ENCODE peak calls at places on chromosomes 13 and 19, in seven cellular contexts. One of them, this sample, is unnamed.

GRCh38 chr19:1449467-1450442 is at the start of gene APC2:
- DNase-seq in psoas muscle: no peak
- DNase-seq in CD8-positive, alpha-beta T cell: no peak
- DNase-seq in tibial artery: no peak
- DNase-seq in ovary: no peak
- DNase-seq in esophagus squamous epithelium: no peak
- DNase-seq in PC-3: no peak
- DNase-seq in this sample: no peak

GRCh38 chr13:30037766-30038165 is 187.3 kb upstream of the UBL3 start:
- DNase-seq in ovary: no peak
- DNase-seq in PC-3: no peak
- DNase-seq in esophagus squamous epithelium: no peak
- DNase-seq in psoas muscle: no peak
- DNase-seq in CD8-positive, alpha-beta T cell: no peak
- DNase-seq in tibial artery: no peak
- DNase-seq in this sample: no peak

GRCh38 chr13:28659611-28659970 is 661 bp downstream of the POMP start:
- DNase-seq in tibial artery: no peak
- DNase-seq in esophagus squamous epithelium: no peak
- DNase-seq in ovary: no peak
- DNase-seq in PC-3: peak; percentile 30
- DNase-seq in CD8-positive, alpha-beta T cell: no peak
- DNase-seq in psoas muscle: no peak
- DNase-seq in this sample: no peak

GRCh38 chr13:95256086-95256485 is 45.2 kb downstream of the ABCC4 start:
- DNase-seq in ovary: no peak
- DNase-seq in CD8-positive, alpha-beta T cell: no peak
- DNase-seq in esophagus squamous epithelium: no peak
- DNase-seq in psoas muscle: no peak
- DNase-seq in PC-3: peak; percentile 94
- DNase-seq in tibial artery: no peak
- DNase-seq in this sample: no peak

GRCh38 chr13:105616313-105617075 is 919.0 kb downstream of the EFNB2 start:
- DNase-seq in ovary: no peak
- DNase-seq in CD8-positive, alpha-beta T cell: no peak
- DNase-seq in psoas muscle: no peak
- DNase-seq in tibial artery: no peak
- DNase-seq in PC-3: peak; percentile 26
- DNase-seq in esophagus squamous epithelium: no peak
- DNase-seq in this sample: no peak

GRCh38 chr13:99666146-99666805 is 165.0 kb downstream of the TM9SF2 start:
- DNase-seq in esophagus squamous epithelium: no peak
- DNase-seq in ovary: no peak
- DNase-seq in PC-3: no peak
- DNase-seq in CD8-positive, alpha-beta T cell: no peak
- DNase-seq in tibial artery: no peak
- DNase-seq in psoas muscle: no peak
- DNase-seq in this sample: no peak

GRCh38 chr13:23460921-23461320 is 27.4 kb upstream of the SACS start:
- DNase-seq in ovary: no peak
- DNase-seq in tibial artery: no peak
- DNase-seq in PC-3: no peak
- DNase-seq in psoas muscle: no peak
- DNase-seq in CD8-positive, alpha-beta T cell: no peak
- DNase-seq in esophagus squamous epithelium: no peak
- DNase-seq in this sample: no peak

GRCh38 chr13:41780736-41781708 is 179.9 kb downstream of the VWA8 start:
- DNase-seq in esophagus squamous epithelium: no peak
- DNase-seq in psoas muscle: no peak
- DNase-seq in CD8-positive, alpha-beta T cell: no peak
- DNase-seq in tibial artery: no peak
- DNase-seq in ovary: no peak
- DNase-seq in PC-3: no peak
- DNase-seq in this sample: no peak

GRCh38 chr13:110308377-110309158 is 1.5 kb downstream of the COL4A2 start:
- DNase-seq in ovary: peak; percentile 60
- DNase-seq in PC-3: peak; percentile 53
- DNase-seq in tibial artery: peak; percentile 78
- DNase-seq in esophagus squamous epithelium: no peak
- DNase-seq in CD8-positive, alpha-beta T cell: no peak
- DNase-seq in psoas muscle: no peak
- DNase-seq in this sample: no peak

GRCh38 chr13:31860002-31860401 is 120.7 kb downstream of the RXFP2 start:
- DNase-seq in esophagus squamous epithelium: no peak
- DNase-seq in tibial artery: peak; percentile 67
- DNase-seq in ovary: no peak
- DNase-seq in CD8-positive, alpha-beta T cell: no peak
- DNase-seq in psoas muscle: no peak
- DNase-seq in PC-3: no peak
- DNase-seq in this sample: no peak

GRCh38 chr19:49512970-49513745 is 697 bp downstream of the FCGRT start:
- DNase-seq in ovary: peak; percentile 74
- DNase-seq in tibial artery: no peak
- DNase-seq in psoas muscle: peak; percentile 66
- DNase-seq in esophagus squamous epithelium: no peak
- DNase-seq in CD8-positive, alpha-beta T cell: no peak
- DNase-seq in PC-3: no peak
- DNase-seq in this sample: no peak

GRCh38 chr13:80341771-80342271 is 895 bp upstream of the SPRY2 start:
- DNase-seq in psoas muscle: peak; percentile 61
- DNase-seq in CD8-positive, alpha-beta T cell: no peak
- DNase-seq in PC-3: peak; percentile 41
- DNase-seq in tibial artery: peak; percentile 74
- DNase-seq in ovary: peak; percentile 51
- DNase-seq in esophagus squamous epithelium: no peak
- DNase-seq in this sample: peak; percentile 57

GRCh38 chr13:29844441-29844840 is 6.0 kb downstream of the UBL3 start:
- DNase-seq in CD8-positive, alpha-beta T cell: no peak
- DNase-seq in tibial artery: no peak
- DNase-seq in PC-3: no peak
- DNase-seq in esophagus squamous epithelium: no peak
- DNase-seq in ovary: no peak
- DNase-seq in psoas muscle: no peak
- DNase-seq in this sample: no peak

GRCh38 chr19:40813182-40813581 is 14.2 kb downstream of the EGLN2 start:
- DNase-seq in esophagus squamous epithelium: no peak
- DNase-seq in CD8-positive, alpha-beta T cell: no peak
- DNase-seq in ovary: peak; percentile 62
- DNase-seq in tibial artery: no peak
- DNase-seq in PC-3: no peak
- DNase-seq in psoas muscle: no peak
- DNase-seq in this sample: no peak

GRCh38 chr19:5407356-5407755 is 47.9 kb upstream of the ZNRF4 start:
- DNase-seq in ovary: no peak
- DNase-seq in CD8-positive, alpha-beta T cell: no peak
- DNase-seq in esophagus squamous epithelium: no peak
- DNase-seq in tibial artery: no peak
- DNase-seq in psoas muscle: no peak
- DNase-seq in PC-3: peak; percentile 35
- DNase-seq in this sample: no peak

GRCh38 chr19:3370728-3371591 is 4.6 kb downstream of the NFIC start:
- DNase-seq in ovary: no peak
- DNase-seq in PC-3: no peak
- DNase-seq in CD8-positive, alpha-beta T cell: no peak
- DNase-seq in psoas muscle: no peak
- DNase-seq in esophagus squamous epithelium: no peak
- DNase-seq in tibial artery: no peak
- DNase-seq in this sample: no peak
- H3K4me1 ChIP-seq in ovary: peaks cover 29% of the 10 kb centered on the region
- H3K4me1 ChIP-seq in PC-3: peaks cover 13% of the 10 kb centered on the region
- H3K4me1 ChIP-seq in CD8-positive, alpha-beta T cell: peaks cover 14% of the 10 kb centered on the region
- H3K4me1 ChIP-seq in psoas muscle: peaks cover 42% of the 10 kb centered on the region
- H3K4me1 ChIP-seq in esophagus squamous epithelium: peaks cover 35% of the 10 kb centered on the region
- H3K4me1 ChIP-seq in tibial artery: peaks cover 56% of the 10 kb centered on the region
- H3K4me1 ChIP-seq in this sample: peaks cover 72% of the 10 kb centered on the region

DNA sequence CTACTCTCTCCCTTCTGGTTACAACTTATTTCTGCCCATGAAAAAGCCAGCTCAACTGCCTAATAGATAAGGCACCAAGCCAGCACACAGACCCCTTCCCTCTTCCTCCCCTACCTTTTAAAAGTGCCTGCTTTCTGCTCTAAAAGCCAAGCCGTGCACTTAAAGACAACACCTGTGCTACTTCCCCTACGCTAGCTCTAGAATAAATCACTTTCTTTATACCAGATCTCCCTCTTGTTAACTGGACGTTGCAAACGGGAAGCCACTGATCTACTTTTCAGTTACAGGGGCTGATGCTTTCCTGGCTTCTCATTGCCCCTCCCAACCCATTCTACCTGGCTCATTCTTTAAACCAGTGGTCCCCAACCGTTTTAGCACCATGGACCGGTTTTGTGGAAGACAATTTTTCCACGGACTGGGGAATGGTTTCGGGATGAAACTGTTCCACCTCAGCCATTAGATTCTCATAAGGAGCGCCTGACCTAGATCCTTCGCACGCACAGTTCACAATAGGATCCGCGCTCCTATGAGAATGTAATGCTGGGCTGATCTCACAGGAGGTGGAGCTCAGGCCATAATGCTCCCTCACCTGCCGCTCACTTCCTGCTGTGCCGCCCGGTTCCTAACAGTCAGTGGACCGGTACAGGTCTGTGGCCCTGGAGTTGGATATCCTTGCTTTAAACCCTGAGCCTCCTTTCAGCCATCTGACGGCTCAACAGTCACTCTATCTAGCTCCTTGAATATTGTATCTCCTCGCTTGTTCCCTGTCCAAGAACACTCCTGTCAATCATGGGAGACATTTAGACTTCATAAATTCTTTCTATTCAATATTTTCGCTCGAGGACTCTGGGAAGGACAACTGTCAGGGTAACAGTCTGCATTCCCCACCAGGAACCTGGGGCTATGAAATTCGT is 839 bp upstream of the ZNF223 start:
- DNase-seq in psoas muscle: no peak
- DNase-seq in CD8-positive, alpha-beta T cell: no peak
- DNase-seq in tibial artery: no peak
- DNase-seq in esophagus squamous epithelium: no peak
- DNase-seq in ovary: no peak
- DNase-seq in PC-3: no peak
- DNase-seq in this sample: no peak
- H3K27ac ChIP-seq in psoas muscle: peak overlapping the region; percentile 39
- H3K27ac ChIP-seq in CD8-positive, alpha-beta T cell: no peak overlapping the region
- H3K27ac ChIP-seq in tibial artery: peak overlapping the region; percentile 77
- H3K27ac ChIP-seq in esophagus squamous epithelium: peak overlapping the region; percentile 76
- H3K27ac ChIP-seq in ovary: no peak overlapping the region
- H3K27ac ChIP-seq in PC-3: no peak overlapping the region
- H3K27ac ChIP-seq in this sample: no peak overlapping the region

DNA sequence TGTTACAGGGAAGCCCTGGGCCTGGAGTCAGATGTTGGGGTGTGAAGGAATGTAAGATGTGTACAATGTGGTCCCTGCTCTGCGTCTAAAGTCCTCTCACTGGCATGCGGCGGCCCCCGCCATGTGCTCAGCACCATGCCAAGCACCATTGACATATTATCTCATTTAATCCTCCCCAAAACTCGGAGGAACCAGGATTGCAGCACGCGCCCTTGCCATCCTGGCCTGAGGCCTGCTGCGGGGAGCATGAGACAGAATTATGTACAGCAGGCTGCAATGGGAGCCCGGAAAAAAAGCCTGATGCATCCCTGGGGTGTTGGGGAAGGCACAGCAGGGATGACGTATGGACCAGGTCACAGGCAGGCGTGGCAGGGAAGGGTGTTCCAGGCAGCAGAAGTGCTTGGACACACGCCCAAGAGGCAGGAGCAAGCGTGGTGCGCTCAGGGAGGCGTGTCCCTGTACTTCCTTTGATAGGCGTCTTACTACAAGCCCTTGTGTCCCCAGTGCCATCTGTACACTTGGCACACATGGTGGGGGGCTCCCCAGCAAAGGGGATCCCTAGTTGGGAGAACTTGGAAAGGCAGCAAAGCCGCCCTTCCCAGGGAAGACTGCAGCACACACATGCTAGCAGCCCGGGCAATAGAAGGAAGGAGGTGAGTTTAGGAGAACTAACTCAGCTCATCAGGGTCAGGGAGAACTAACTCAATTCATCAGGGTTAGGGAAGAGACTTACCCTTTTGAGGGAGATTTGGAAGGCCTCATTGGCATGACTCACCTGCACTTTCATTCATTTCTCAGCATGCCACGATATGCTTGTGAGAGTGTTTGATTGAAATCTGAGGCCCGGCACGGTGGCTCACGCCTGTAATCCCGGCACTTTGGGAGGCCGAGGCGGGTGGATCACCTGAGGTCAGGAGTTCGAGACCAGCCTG is 3.5 kb downstream of the EVI5L start:
- DNase-seq in psoas muscle: peak; percentile 60
- DNase-seq in ovary: no peak
- DNase-seq in PC-3: peak; percentile 90
- DNase-seq in esophagus squamous epithelium: no peak
- DNase-seq in tibial artery: no peak
- DNase-seq in CD8-positive, alpha-beta T cell: no peak
- DNase-seq in this sample: peak; percentile 75
- H3K4me1 ChIP-seq in psoas muscle: no peaks in the 10 kb centered on the region
- H3K4me1 ChIP-seq in ovary: peaks cover 16% of the 10 kb centered on the region
- H3K4me1 ChIP-seq in PC-3: peaks cover 54% of the 10 kb centered on the region
- H3K4me1 ChIP-seq in esophagus squamous epithelium: peaks cover 22% of the 10 kb centered on the region
- H3K4me1 ChIP-seq in tibial artery: peaks cover 10% of the 10 kb centered on the region
- H3K4me1 ChIP-seq in CD8-positive, alpha-beta T cell: peaks cover 13% of the 10 kb centered on the region
- H3K4me1 ChIP-seq in this sample: peaks cover 5% of the 10 kb centered on the region

DNA sequence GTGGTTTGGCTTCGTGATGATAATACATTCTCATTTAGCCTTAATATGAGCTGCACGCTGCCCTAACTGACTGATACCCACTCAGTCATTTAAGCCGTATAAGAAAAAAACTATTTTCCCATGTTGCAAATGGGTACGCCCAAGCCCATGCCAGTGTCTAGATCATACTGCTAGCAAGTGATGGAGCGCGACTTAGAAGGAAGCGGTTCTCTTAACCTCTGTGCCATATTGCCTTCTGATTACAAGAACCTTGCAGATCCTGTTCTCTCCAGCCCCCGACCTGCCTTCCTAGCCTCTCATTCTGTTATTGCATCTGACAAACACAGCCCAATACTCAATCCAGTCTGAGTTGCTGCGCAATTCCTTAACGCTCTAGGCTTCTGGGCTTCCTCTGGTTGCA is 603 bp downstream of the GPALPP1 start:
- DNase-seq in esophagus squamous epithelium: no peak
- DNase-seq in tibial artery: no peak
- DNase-seq in PC-3: no peak
- DNase-seq in CD8-positive, alpha-beta T cell: no peak
- DNase-seq in psoas muscle: no peak
- DNase-seq in ovary: no peak
- DNase-seq in this sample: no peak
- H3K27ac ChIP-seq in esophagus squamous epithelium: peak overlapping the region; percentile 92
- H3K27ac ChIP-seq in tibial artery: peak overlapping the region; percentile 90
- H3K27ac ChIP-seq in PC-3: peak overlapping the region; percentile 53
- H3K27ac ChIP-seq in CD8-positive, alpha-beta T cell: peak overlapping the region; percentile 90
- H3K27ac ChIP-seq in psoas muscle: peak overlapping the region; percentile 92
- H3K27ac ChIP-seq in ovary: no peak overlapping the region
- H3K27ac ChIP-seq in this sample: peak overlapping the region; percentile 83